ENCODE peak calls at places on chromosome 16, in four cellular contexts. O, R, B and X are unnamed samples.

GRCh38 chr16:23608194-23608593 is 12.1 kb upstream of the NDUFAB1 start:
- DNase-seq in R (no peak), B (peak; percentile 71), O (no peak), X (no peak)

GRCh38 chr16:56066617-56067016 is 124.7 kb upstream of the GNAO1 start:
- DNase-seq in R (no peak), B (no peak), O (no peak), X (no peak)

GRCh38 chr16:28930652-28931051 is 1.1 kb upstream of the CD19 start:
- DNase-seq in B (no peak), R (peak; percentile 49), O (no peak), X (no peak)

GRCh38 chr16:22424161-22424937 is 49.9 kb upstream of the CDR2 start:
- DNase-seq in O (no peak), B (no peak), R (no peak), X (peak; percentile 42)

GRCh38 chr16:23081675-23082119 is 67.6 kb downstream of the USP31 start:
- DNase-seq in O (peak; percentile 20), R (no peak), B (peak; percentile 35), X (no peak)

GRCh38 chr16:53080345-53081031 is 25.7 kb downstream of the CHD9 start:
- DNase-seq in O (peak; percentile 85), R (no peak), B (peak; percentile 89), X (no peak)

GRCh38 chr16:74226361-74226979 is 70.1 kb upstream of the PSMD7 start:
- DNase-seq in O (peak; percentile 48), R (no peak), B (peak; percentile 31), X (no peak)

GRCh38 chr16:4017807-4018206 is 98.4 kb downstream of the ADCY9 start:
- DNase-seq in B (no peak), O (no peak), R (no peak), X (no peak)

GRCh38 chr16:86509759-86510464 is 415 bp upstream of the FOXF1 start:
- DNase-seq in O (peak; percentile 87), R (no peak), B (peak; percentile 96), X (peak; percentile 79)

GRCh38 chr16:63922563-63922962 is 1199.3 kb downstream of the CDH11 start:
- DNase-seq in R (no peak), B (no peak), O (no peak), X (no peak)

GRCh38 chr16:19506965-19507364 is 14.9 kb downstream of the GDE1 start:
- DNase-seq in R (no peak), O (no peak), B (no peak), X (no peak)

GRCh38 chr16:13244770-13245169 is 343.4 kb downstream of the SHISA9 start:
- DNase-seq in R (no peak), O (no peak), B (no peak), X (no peak)

GRCh38 chr16:81480856-81481821 is 36.5 kb downstream of the CMIP start:
- DNase-seq in R (peak; percentile 88), B (peak; percentile 22), O (peak; percentile 61), X (no peak)

GRCh38 chr16:14454391-14454790 is 175.7 kb downstream of the PARN start:
- DNase-seq in B (peak; percentile 81), O (no peak), R (no peak), X (no peak)

GRCh38 chr16:67531247-67531646 is 2.6 kb downstream of the RIPOR1 start:
- DNase-seq in R (no peak), B (no peak), O (no peak), X (no peak)

GRCh38 chr16:49282690-49283375 is 1.2 kb upstream of the CBLN1 start:
- DNase-seq in O (peak; percentile 38), R (no peak), B (no peak), X (peak; percentile 90)

GRCh38 chr16:66551362-66551761 is 1.0 kb upstream of the CKLF start:
- DNase-seq in B (peak; percentile 9), O (peak; percentile 37), R (peak; percentile 45), X (peak; percentile 82)

GRCh38 chr16:88842806-88843205 is 13.9 kb downstream of the GALNS start:
- DNase-seq in O (no peak), B (no peak), R (no peak), X (no peak)

GRCh38 chr16:86664518-86665318 is 86.4 kb downstream of the FOXL1 start:
- DNase-seq in R (peak; percentile 18), B (peak; percentile 98), O (peak; percentile 80), X (no peak)

GRCh38 chr16:66520406-66521194 is 29.3 kb downstream of the TK2 start:
- DNase-seq in R (no peak), B (no peak), O (no peak), X (peak; percentile 35)

GRCh38 chr16:84306564-84306963 is 11.9 kb downstream of the WFDC1 start:
- DNase-seq in O (no peak), B (no peak), R (no peak), X (no peak)

GRCh38 chr16:25065899-25066298 is 45.6 kb upstream of the LCMT1 start:
- DNase-seq in O (peak; percentile 22), B (no peak), R (peak; percentile 52), X (peak; percentile 79)
- H3K4me3 ChIP-seq in O (no peak overlapping the region), B (no peak overlapping the region), R (no peak overlapping the region), X (no peak overlapping the region)

GRCh38 chr16:31191697-31192428 is 10.7 kb downstream of the PYCARD start:
- DNase-seq in B (no peak), O (no peak), R (no peak), X (no peak)
- H3K36me3 ChIP-seq in B (peaks cover 90% of the 10 kb centered on the region), O (peaks cover 8% of the 10 kb centered on the region), R (peaks cover 54% of the 10 kb centered on the region), X (peaks cover 100% of the 10 kb centered on the region)

GRCh38 chr16:180101-180920 is at the start of gene HBQ1:
- DNase-seq in R (peak; percentile 37), B (no peak), O (peak; percentile 66), X (peak; percentile 85)
- H3K4me3 ChIP-seq in R (no peak within 1 kb of the TSS), B (peak within 1 kb of the TSS; percentile 8), O (no peak within 1 kb of the TSS), X (peak within 1 kb of the TSS; percentile 50)

GRCh38 chr16:31718998-31719397 is 154.6 kb upstream of the ZNF267 start:
- DNase-seq in R (no peak), B (no peak), O (no peak), X (no peak)
- H3K36me3 ChIP-seq in R (peaks cover 14% of the 10 kb centered on the region), B (peaks cover 13% of the 10 kb centered on the region), O (no peaks in the 10 kb centered on the region), X (peaks cover 44% of the 10 kb centered on the region)